ENCODE peak calls at places on chromosomes 16 and 17, in four cellular contexts. M, Y, B and F are unnamed samples.
A peak's percentile ranks its signal among the peaks of the same experiment; 100 is the strongest.

GRCh38 chr17:78717431-78717980 is 64.6 kb downstream of the CYTH1 start:
- DNase-seq in M (peak; percentile 58), Y (peak; percentile 42), B (no peak), F (no peak)

GRCh38 chr17:159609-160008 is 21.8 kb downstream of the DOC2B start:
- DNase-seq in M (no peak), Y (no peak), B (peak; percentile 10), F (no peak)

GRCh38 chr17:80793421-80793820 is 198.2 kb upstream of the CHMP6 start:
- DNase-seq in M (no peak), Y (peak; percentile 53), B (no peak), F (no peak)

GRCh38 chr16:74448990-74449389 is 27.7 kb upstream of the CLEC18B start:
- DNase-seq in M (no peak), Y (no peak), B (no peak), F (no peak)

GRCh38 chr17:32386844-32387243 is 36.9 kb downstream of the ZNF207 start:
- DNase-seq in M (no peak), Y (no peak), B (no peak), F (no peak)

GRCh38 chr16:79194291-79194690 is 406.2 kb downstream of the MAF start:
- DNase-seq in M (no peak), Y (no peak), B (no peak), F (no peak)

GRCh38 chr17:82866521-82867214 is 26.8 kb upstream of the ZNF750 start:
- DNase-seq in M (no peak), Y (no peak), B (no peak), F (no peak)

GRCh38 chr17:50767446-50767845 is at the start of gene ANKRD40CL:
- DNase-seq in M (no peak), Y (peak; percentile 26), B (no peak), F (no peak)

GRCh38 chr17:28392491-28392890 is 13.5 kb downstream of the SLC46A1 start:
- DNase-seq in M (no peak), Y (no peak), B (no peak), F (no peak)

GRCh38 chr16:4387769-4388168 is 16.1 kb downstream of the VASN start:
- DNase-seq in M (no peak), Y (peak; percentile 45), B (no peak), F (no peak)

GRCh38 chr16:53209489-53209888 is 154.7 kb downstream of the CHD9 start:
- DNase-seq in M (no peak), Y (no peak), B (no peak), F (no peak)

GRCh38 chr16:53216798-53217197 is 162.0 kb downstream of the CHD9 start:
- DNase-seq in M (no peak), Y (no peak), B (no peak), F (no peak)

GRCh38 chr16:53213542-53213941 is 158.8 kb downstream of the CHD9 start:
- DNase-seq in M (no peak), Y (no peak), B (no peak), F (no peak)

GRCh38 chr16:53211253-53211652 is 156.5 kb downstream of the CHD9 start:
- DNase-seq in M (no peak), Y (no peak), B (no peak), F (no peak)

GRCh38 chr16:53212899-53213235 is 158.1 kb downstream of the CHD9 start:
- DNase-seq in M (no peak), Y (no peak), B (no peak), F (no peak)
- H3K4me3 ChIP-seq in M (no peak overlapping the region), Y (no peak overlapping the region), B (no peak overlapping the region), F (no peak overlapping the region)

GRCh38 chr16:30485818-30486436 is 13.4 kb downstream of the ITGAL start:
- DNase-seq in M (no peak), Y (no peak), B (no peak), F (no peak)

GRCh38 chr16:30476991-30477390 is 4.4 kb downstream of the ITGAL start:
- DNase-seq in M (no peak), Y (no peak), B (no peak), F (no peak)

GRCh38 chr16:30478766-30479478 is 6.4 kb downstream of the ITGAL start:
- DNase-seq in M (no peak), Y (no peak), B (no peak), F (no peak)

GRCh38 chr16:30484887-30485286 is 12.3 kb downstream of the ITGAL start:
- DNase-seq in M (no peak), Y (no peak), B (no peak), F (no peak)

DNA sequence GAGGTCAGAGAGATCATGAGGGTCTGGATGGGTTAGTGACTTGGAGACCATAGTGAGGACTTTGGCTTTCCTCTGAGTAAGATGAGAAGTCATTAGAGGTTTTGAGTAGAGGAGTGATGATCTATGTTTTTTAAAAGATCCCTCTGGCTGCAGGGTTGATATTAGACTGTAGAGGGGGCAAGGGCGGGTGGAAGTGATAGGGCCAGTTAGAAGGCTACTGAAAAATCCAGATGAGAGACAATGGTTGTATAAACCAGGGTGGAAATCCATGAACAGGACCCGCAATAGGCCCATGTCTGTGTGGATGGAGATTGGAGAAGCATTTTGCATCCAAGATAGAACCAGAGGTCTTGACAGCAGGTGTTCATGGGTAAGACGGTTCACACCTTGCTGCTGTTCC is 9.8 kb downstream of the ITGAL start:
- DNase-seq in M (no peak), Y (no peak), B (no peak), F (no peak)
- H3K4me3 ChIP-seq in M (no peak overlapping the region), Y (no peak overlapping the region), B (no peak overlapping the region), F (no peak overlapping the region)

DNA sequence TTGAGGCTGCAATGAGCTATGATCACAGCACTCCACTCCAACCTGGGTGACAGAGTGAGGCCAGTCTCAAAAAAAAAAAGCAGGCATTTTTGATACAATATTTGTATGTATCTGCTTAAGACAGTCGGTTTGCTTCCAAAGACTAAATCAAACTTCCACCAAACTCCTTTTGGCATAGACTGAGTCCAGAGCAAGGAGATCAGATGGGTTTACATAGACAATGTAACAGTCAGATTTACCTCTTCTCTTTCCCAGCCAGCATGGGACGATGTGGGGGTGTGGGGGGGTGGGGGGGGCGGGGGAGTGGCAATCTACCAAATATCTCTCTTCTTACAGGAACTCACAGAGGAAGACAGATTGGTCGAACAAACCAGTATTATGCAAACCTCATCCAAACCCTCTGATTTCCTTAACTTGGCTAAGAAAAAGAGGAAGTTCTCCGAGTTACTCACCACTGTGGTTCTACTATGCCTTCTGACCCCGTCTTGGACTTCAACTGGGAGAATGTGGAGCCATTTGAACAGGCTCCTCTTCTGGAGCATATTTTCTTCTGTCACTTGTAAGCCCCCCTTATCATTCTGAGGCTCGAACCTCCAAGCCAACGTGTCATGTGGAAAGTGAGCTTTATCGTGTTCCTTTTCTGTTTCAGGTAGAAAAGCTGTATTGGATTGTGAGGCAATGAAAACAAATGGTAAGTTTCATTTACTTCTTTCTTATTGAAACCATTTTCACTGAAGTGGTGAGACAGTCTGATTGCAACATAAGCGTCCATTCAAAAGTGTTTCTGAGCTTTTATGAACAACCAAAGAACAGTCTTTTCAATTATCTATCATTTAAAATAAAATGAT is at the start of gene MILR1:
- DNase-seq in M (peak; percentile 21), Y (no peak), B (no peak), F (no peak)
- H3K4me3 ChIP-seq in M (peak within 1 kb of the TSS; percentile 7), Y (no peak within 1 kb of the TSS), B (no peak within 1 kb of the TSS), F (no peak within 1 kb of the TSS)

GRCh38 chr17:1998426-1998784 is 26.7 kb downstream of the RTN4RL1 start:
- DNase-seq in M (no peak), Y (peak; percentile 79), B (no peak), F (no peak)
- H3K4me3 ChIP-seq in M (no peak overlapping the region), Y (no peak overlapping the region), B (no peak overlapping the region), F (no peak overlapping the region)

GRCh38 chr16:85134794-85135153 is 22.5 kb upstream of the CIBAR2 start:
- DNase-seq in M (no peak), Y (no peak), B (peak; percentile 16), F (no peak)
- H3K4me3 ChIP-seq in M (no peak overlapping the region), Y (no peak overlapping the region), B (no peak overlapping the region), F (no peak overlapping the region)

GRCh38 chr16:67181346-67181745 is 2.4 kb downstream of the MATCAP1 start:
- DNase-seq in M (no peak), Y (no peak), B (no peak), F (no peak)

GRCh38 chr16:67183627-67184452 is at the start of gene MATCAP1:
- DNase-seq in M (peak; percentile 97), Y (peak; percentile 97), B (peak; percentile 97), F (peak; percentile 98)

GRCh38 chr16:67184453-67185002 is 765 bp upstream of the MATCAP1 start:
- DNase-seq in M (peak; percentile 36), Y (peak; percentile 76), B (no peak), F (no peak)

GRCh38 chr16:67182288-67182687 is 1.5 kb downstream of the MATCAP1 start:
- DNase-seq in M (no peak), Y (no peak), B (no peak), F (no peak)

GRCh38 chr16:67183284-67183626 is 508 bp downstream of the MATCAP1 start:
- DNase-seq in M (no peak), Y (no peak), B (no peak), F (no peak)
- H3K4me3 ChIP-seq in M (peak overlapping the region; percentile 83), Y (peak overlapping the region; percentile 84), B (peak overlapping the region; percentile 76), F (peak overlapping the region; percentile 87)